ENCODE peak calls at places on chromosomes 13 and 19, in nine cellular contexts. A is activated CD8-positive, alpha-beta memory T cell treated with anti-CD3 and anti-CD28 coated beads for 48 hours; Y is CD8-positive, alpha-beta memory T cell; X is CD4-positive, alpha-beta T cell; P is A172; Z is stimulated activated CD8-positive, alpha-beta memory T cell treated with anti-CD3 and anti-CD28 coated beads, Interleukin-12 subunit alpha, Interleukin-12 subunit beta, amount 100 ng/mL, for 4 hours; K is kidney epithelial cell; C is activated T-cell treated with anti-CD3 and anti-CD28 coated beads, Interleukin-2, amount 50 U/mL, for 72 hours; T is AG08395. J is an unnamed sample.

GRCh38 chr13:75660694-75661093 is 24.6 kb downstream of the LMO7 start:
- DNase-seq in A (no peak), Y (no peak), X (no peak), P (no peak), Z (no peak), K (no peak), C (no peak), T (no peak), J (no peak)

GRCh38 chr19:34480971-34481821 is at the start of gene WTIP:
- DNase-seq in A (no peak), Y (no peak), X (no peak), P (peak; percentile 47), Z (no peak), K (no peak), C (no peak), T (peak; percentile 91), J (peak; percentile 59)

GRCh38 chr19:13015361-13016231 is 20.3 kb downstream of the NFIX start:
- DNase-seq in A (no peak), Y (no peak), X (no peak), P (no peak), Z (no peak), K (no peak), C (no peak), T (no peak), J (no peak)

GRCh38 chr13:42548731-42549554 is 25.0 kb upstream of the TNFSF11 start:
- DNase-seq in A (peak; percentile 23), Y (no peak), X (no peak), P (no peak), Z (no peak), K (no peak), C (no peak), T (no peak), J (no peak)

GRCh38 chr19:46756544-46756888 is 10.3 kb upstream of the STRN4 start:
- DNase-seq in A (no peak), Y (no peak), X (no peak), P (no peak), Z (no peak), K (no peak), C (no peak), T (no peak), J (no peak)

GRCh38 chr19:50002386-50002960 is 22.7 kb downstream of the VRK3 start:
- DNase-seq in A (no peak), Y (no peak), X (no peak), P (no peak), Z (no peak), K (no peak), C (no peak), T (no peak), J (no peak)

GRCh38 chr13:110319397-110319773 is 12.3 kb downstream of the COL4A2 start:
- DNase-seq in A (no peak), Y (no peak), X (no peak), P (no peak), Z (no peak), K (no peak), C (no peak), T (no peak), J (no peak)

GRCh38 chr13:51501592-51502205 is 48.9 kb upstream of the INTS6 start:
- DNase-seq in A (no peak), Y (no peak), X (no peak), P (peak; percentile 38), Z (no peak), K (no peak), C (no peak), T (peak; percentile 63), J (no peak)

GRCh38 chr13:69579351-69579750 is 528.3 kb upstream of the ATXN8OS start:
- DNase-seq in A (no peak), Y (no peak), X (no peak), P (no peak), Z (no peak), K (no peak), C (no peak), T (no peak), J (peak; percentile 21)

GRCh38 chr19:3154957-3155736 is 19.3 kb downstream of the GNA15 start:
- DNase-seq in A (peak; percentile 60), Y (peak; percentile 69), X (peak; percentile 77), P (peak; percentile 100), Z (peak; percentile 50), K (peak; percentile 85), C (peak; percentile 85), T (peak; percentile 97), J (peak; percentile 13)

GRCh38 chr19:12940897-12941296 is 2.5 kb downstream of the CALR start:
- DNase-seq in A (no peak), Y (no peak), X (no peak), P (no peak), Z (no peak), K (no peak), C (no peak), T (no peak), J (no peak)

GRCh38 chr19:48568345-48568886 is 16.4 kb downstream of the SULT2B1 start:
- DNase-seq in A (no peak), Y (peak; percentile 21), X (no peak), P (peak; percentile 93), Z (no peak), K (peak; percentile 79), C (no peak), T (peak; percentile 95), J (peak; percentile 92)

GRCh38 chr13:52862358-52863206 is 14.1 kb upstream of the PCDH8 start:
- DNase-seq in A (no peak), Y (no peak), X (no peak), P (peak; percentile 23), Z (no peak), K (no peak), C (peak; percentile 19), T (no peak), J (peak; percentile 2)

GRCh38 chr13:42239644-42240043 is 32.3 kb upstream of the AKAP11 start:
- DNase-seq in A (no peak), Y (no peak), X (no peak), P (no peak), Z (no peak), K (peak; percentile 5), C (no peak), T (peak; percentile 3), J (peak; percentile 28)

GRCh38 chr19:5131031-5131865 is 162.3 kb downstream of the KDM4B start:
- DNase-seq in A (no peak), Y (no peak), X (peak; percentile 56), P (no peak), Z (no peak), K (no peak), C (peak; percentile 33), T (no peak), J (no peak)

GRCh38 chr13:73440296-73440895 is 381.6 kb downstream of the KLF5 start:
- DNase-seq in A (no peak), Y (no peak), X (no peak), P (no peak), Z (no peak), K (no peak), C (peak; percentile 15), T (no peak), J (no peak)

GRCh38 chr19:41876847-41877489 is at the start of gene CD79A:
- DNase-seq in A (no peak), Y (no peak), X (no peak), P (no peak), Z (no peak), K (no peak), C (no peak), T (no peak), J (no peak)

GRCh38 chr13:67416047-67416925 is 186.2 kb upstream of the PCDH9 start:
- DNase-seq in A (no peak), Y (no peak), X (no peak), P (peak; percentile 22), Z (no peak), K (no peak), C (no peak), T (peak; percentile 43), J (no peak)

GRCh38 chr13:49303533-49304252 is 56.0 kb downstream of the CDADC1 start:
- DNase-seq in A (no peak), Y (no peak), X (no peak), P (no peak), Z (no peak), K (no peak), C (no peak), T (no peak), J (no peak)

GRCh38 chr13:36475468-36475867 is 43.2 kb downstream of the CCNA1 start:
- DNase-seq in A (no peak), Y (no peak), X (no peak), P (no peak), Z (no peak), K (no peak), C (no peak), T (no peak), J (no peak)

GRCh38 chr19:48480151-48480475 is 10.9 kb downstream of the CYTH2 start:
- DNase-seq in A (no peak), Y (no peak), X (peak; percentile 24), P (no peak), Z (no peak), K (no peak), C (no peak), T (peak; percentile 35), J (no peak)

GRCh38 chr19:12090807-12091206 is 26.3 kb downstream of the ZNF844 start:
- DNase-seq in A (no peak), Y (peak; percentile 64), X (peak; percentile 39), P (no peak), Z (no peak), K (no peak), C (peak; percentile 74), T (peak; percentile 61), J (no peak)

GRCh38 chr19:1483067-1483978 is 4.3 kb upstream of the C19orf25 start:
- DNase-seq in A (no peak), Y (no peak), X (no peak), P (no peak), Z (no peak), K (no peak), C (no peak), T (no peak), J (no peak)